ENCODE peak calls at places on chromosomes 3 and 15, in seven cellular contexts. One of them, this sample, is unnamed.

GRCh38 chr15:52749250-52749649 is 40.9 kb downstream of the ONECUT1 start:
- DNase-seq in type B pancreatic cell: no peak
- DNase-seq in activated effector memory CD4-positive, alpha-beta T cell treated with anti-CD3 and anti-CD28 coated beads, Interleukin-2, amount 50 U/mL, for 16 hours: no peak
- DNase-seq in AG04449: no peak
- DNase-seq in M059J: no peak
- DNase-seq in cardiac muscle cell: no peak
- DNase-seq in H1: peak
- DNase-seq in this sample: no peak

GRCh38 chr3:178385280-178385952 is 150.8 kb upstream of the KCNMB2 start:
- DNase-seq in type B pancreatic cell: no peak
- DNase-seq in activated effector memory CD4-positive, alpha-beta T cell treated with anti-CD3 and anti-CD28 coated beads, Interleukin-2, amount 50 U/mL, for 16 hours: no peak
- DNase-seq in AG04449: no peak
- DNase-seq in M059J: peak
- DNase-seq in cardiac muscle cell: peak
- DNase-seq in H1: peak
- DNase-seq in this sample: peak

GRCh38 chr3:112629425-112629824 is 11.5 kb downstream of the CCDC80 start:
- DNase-seq in type B pancreatic cell: no peak
- DNase-seq in activated effector memory CD4-positive, alpha-beta T cell treated with anti-CD3 and anti-CD28 coated beads, Interleukin-2, amount 50 U/mL, for 16 hours: peak
- DNase-seq in AG04449: peak
- DNase-seq in M059J: peak
- DNase-seq in cardiac muscle cell: peak
- DNase-seq in H1: peak
- DNase-seq in this sample: peak

GRCh38 chr15:77030042-77030927 is 35.4 kb downstream of the PSTPIP1 start:
- DNase-seq in type B pancreatic cell: peak
- DNase-seq in activated effector memory CD4-positive, alpha-beta T cell treated with anti-CD3 and anti-CD28 coated beads, Interleukin-2, amount 50 U/mL, for 16 hours: peak
- DNase-seq in AG04449: no peak
- DNase-seq in M059J: no peak
- DNase-seq in cardiac muscle cell: no peak
- DNase-seq in H1: peak
- DNase-seq in this sample: no peak

GRCh38 chr3:185215873-185216586 is 37.8 kb downstream of the EHHADH start:
- DNase-seq in type B pancreatic cell: no peak
- DNase-seq in activated effector memory CD4-positive, alpha-beta T cell treated with anti-CD3 and anti-CD28 coated beads, Interleukin-2, amount 50 U/mL, for 16 hours: no peak
- DNase-seq in AG04449: no peak
- DNase-seq in M059J: peak
- DNase-seq in cardiac muscle cell: peak
- DNase-seq in H1: no peak
- DNase-seq in this sample: no peak

GRCh38 chr3:101127991-101128390 is 134.8 kb upstream of the ABI3BP start:
- DNase-seq in type B pancreatic cell: no peak
- DNase-seq in activated effector memory CD4-positive, alpha-beta T cell treated with anti-CD3 and anti-CD28 coated beads, Interleukin-2, amount 50 U/mL, for 16 hours: no peak
- DNase-seq in AG04449: no peak
- DNase-seq in M059J: no peak
- DNase-seq in cardiac muscle cell: no peak
- DNase-seq in H1: no peak
- DNase-seq in this sample: no peak

GRCh38 chr15:32651229-32651837 is 9.8 kb downstream of the SCG5 start:
- DNase-seq in type B pancreatic cell: no peak
- DNase-seq in activated effector memory CD4-positive, alpha-beta T cell treated with anti-CD3 and anti-CD28 coated beads, Interleukin-2, amount 50 U/mL, for 16 hours: peak
- DNase-seq in AG04449: peak
- DNase-seq in M059J: peak
- DNase-seq in cardiac muscle cell: peak
- DNase-seq in H1: peak
- DNase-seq in this sample: peak

GRCh38 chr3:115325539-115325938 is 178.5 kb upstream of the ZBTB20 start:
- DNase-seq in type B pancreatic cell: no peak
- DNase-seq in activated effector memory CD4-positive, alpha-beta T cell treated with anti-CD3 and anti-CD28 coated beads, Interleukin-2, amount 50 U/mL, for 16 hours: no peak
- DNase-seq in AG04449: no peak
- DNase-seq in M059J: peak
- DNase-seq in cardiac muscle cell: peak
- DNase-seq in H1: peak
- DNase-seq in this sample: peak

GRCh38 chr3:64928683-64929082 is 240.9 kb upstream of the ADAMTS9 start:
- DNase-seq in type B pancreatic cell: no peak
- DNase-seq in activated effector memory CD4-positive, alpha-beta T cell treated with anti-CD3 and anti-CD28 coated beads, Interleukin-2, amount 50 U/mL, for 16 hours: no peak
- DNase-seq in AG04449: no peak
- DNase-seq in M059J: no peak
- DNase-seq in cardiac muscle cell: no peak
- DNase-seq in H1: no peak
- DNase-seq in this sample: no peak

GRCh38 chr3:63932509-63933212 is 20.5 kb upstream of the SCAANT1 start:
- DNase-seq in type B pancreatic cell: no peak
- DNase-seq in activated effector memory CD4-positive, alpha-beta T cell treated with anti-CD3 and anti-CD28 coated beads, Interleukin-2, amount 50 U/mL, for 16 hours: no peak
- DNase-seq in AG04449: no peak
- DNase-seq in M059J: no peak
- DNase-seq in cardiac muscle cell: no peak
- DNase-seq in H1: no peak
- DNase-seq in this sample: no peak

GRCh38 chr3:24496529-24497482 is 2.2 kb upstream of the THRB start:
- DNase-seq in type B pancreatic cell: no peak
- DNase-seq in activated effector memory CD4-positive, alpha-beta T cell treated with anti-CD3 and anti-CD28 coated beads, Interleukin-2, amount 50 U/mL, for 16 hours: no peak
- DNase-seq in AG04449: no peak
- DNase-seq in M059J: peak
- DNase-seq in cardiac muscle cell: peak
- DNase-seq in H1: peak
- DNase-seq in this sample: peak

GRCh38 chr15:61974118-61974517 is 86.1 kb downstream of the VPS13C start:
- DNase-seq in type B pancreatic cell: no peak
- DNase-seq in activated effector memory CD4-positive, alpha-beta T cell treated with anti-CD3 and anti-CD28 coated beads, Interleukin-2, amount 50 U/mL, for 16 hours: no peak
- DNase-seq in AG04449: no peak
- DNase-seq in M059J: no peak
- DNase-seq in cardiac muscle cell: no peak
- DNase-seq in H1: no peak
- DNase-seq in this sample: no peak

GRCh38 chr3:49351521-49352011 is 6.6 kb downstream of the GPX1 start:
- DNase-seq in type B pancreatic cell: no peak
- DNase-seq in activated effector memory CD4-positive, alpha-beta T cell treated with anti-CD3 and anti-CD28 coated beads, Interleukin-2, amount 50 U/mL, for 16 hours: no peak
- DNase-seq in AG04449: peak
- DNase-seq in M059J: peak
- DNase-seq in cardiac muscle cell: peak
- DNase-seq in H1: no peak
- DNase-seq in this sample: peak

GRCh38 chr3:192444096-192444790 is 283.1 kb downstream of the FGF12 start:
- DNase-seq in type B pancreatic cell: peak
- DNase-seq in activated effector memory CD4-positive, alpha-beta T cell treated with anti-CD3 and anti-CD28 coated beads, Interleukin-2, amount 50 U/mL, for 16 hours: peak
- DNase-seq in AG04449: peak
- DNase-seq in M059J: peak
- DNase-seq in cardiac muscle cell: peak
- DNase-seq in H1: peak
- DNase-seq in this sample: peak

GRCh38 chr15:90934256-90934948 is 683 bp upstream of the UNC45A start:
- DNase-seq in type B pancreatic cell: no peak
- DNase-seq in activated effector memory CD4-positive, alpha-beta T cell treated with anti-CD3 and anti-CD28 coated beads, Interleukin-2, amount 50 U/mL, for 16 hours: peak
- DNase-seq in AG04449: no peak
- DNase-seq in M059J: peak
- DNase-seq in cardiac muscle cell: peak
- DNase-seq in H1: peak
- DNase-seq in this sample: peak

GRCh38 chr15:83694030-83694429 is 40.1 kb downstream of the ADAMTSL3 start:
- DNase-seq in type B pancreatic cell: no peak
- DNase-seq in activated effector memory CD4-positive, alpha-beta T cell treated with anti-CD3 and anti-CD28 coated beads, Interleukin-2, amount 50 U/mL, for 16 hours: no peak
- DNase-seq in AG04449: no peak
- DNase-seq in M059J: peak
- DNase-seq in cardiac muscle cell: peak
- DNase-seq in H1: peak
- DNase-seq in this sample: peak

GRCh38 chr3:186107148-186108105 is 1.5 kb downstream of the ETV5 start:
- DNase-seq in type B pancreatic cell: peak
- DNase-seq in activated effector memory CD4-positive, alpha-beta T cell treated with anti-CD3 and anti-CD28 coated beads, Interleukin-2, amount 50 U/mL, for 16 hours: peak
- DNase-seq in AG04449: no peak
- DNase-seq in M059J: peak
- DNase-seq in cardiac muscle cell: peak
- DNase-seq in H1: peak
- DNase-seq in this sample: peak

GRCh38 chr15:83653639-83654378 is at the start of gene ADAMTSL3:
- DNase-seq in type B pancreatic cell: no peak
- DNase-seq in activated effector memory CD4-positive, alpha-beta T cell treated with anti-CD3 and anti-CD28 coated beads, Interleukin-2, amount 50 U/mL, for 16 hours: no peak
- DNase-seq in AG04449: no peak
- DNase-seq in M059J: no peak
- DNase-seq in cardiac muscle cell: peak
- DNase-seq in H1: peak
- DNase-seq in this sample: peak

GRCh38 chr3:87855626-87856025 is 203.2 kb downstream of the CGGBP1 start:
- DNase-seq in type B pancreatic cell: no peak
- DNase-seq in activated effector memory CD4-positive, alpha-beta T cell treated with anti-CD3 and anti-CD28 coated beads, Interleukin-2, amount 50 U/mL, for 16 hours: no peak
- DNase-seq in AG04449: no peak
- DNase-seq in M059J: peak
- DNase-seq in cardiac muscle cell: peak
- DNase-seq in H1: no peak
- DNase-seq in this sample: no peak